ENCODE peak calls at places on chromosomes 5 and 9, in six cellular contexts. Z is endothelial cell, L is left ventricle myocardium inferior, K is heart left ventricle, O is HTR-8/SVneo, P is fibroblast of lung. N is an unnamed sample.

GRCh38 chr5:173515526-173515925 is 100.9 kb downstream of the BOD1 start:
- DNase-seq in O (no peak), L (no peak), K (no peak), Z (no peak), P (peak), N (no peak)

GRCh38 chr5:98933446-98934072 is 4.8 kb upstream of the CHD1 start:
- DNase-seq in O (no peak), Z (no peak), L (no peak), K (no peak), P (no peak), N (no peak)

GRCh38 chr9:592733-593132 is 248.8 kb upstream of the DMRT1 start:
- DNase-seq in L (no peak), Z (no peak), P (no peak), K (no peak), O (no peak), N (no peak)

GRCh38 chr5:149170292-149170691 is 29.0 kb downstream of the ABLIM3 start:
- DNase-seq in K (peak), Z (no peak), P (peak), L (no peak), O (no peak), N (no peak)

GRCh38 chr5:962801-963200 is 45.8 kb upstream of the NKD2 start:
- DNase-seq in L (no peak), Z (no peak), K (no peak), O (no peak), P (no peak), N (no peak)

GRCh38 chr5:74130141-74130897 is 504.3 kb downstream of the ARHGEF28 start:
- DNase-seq in K (no peak), Z (no peak), O (no peak), L (no peak), P (no peak), N (no peak)

GRCh38 chr5:34525761-34526160 is 130.4 kb upstream of the RAI14 start:
- DNase-seq in Z (no peak), P (no peak), L (no peak), O (no peak), K (peak), N (peak)

GRCh38 chr5:149697001-149697400 is 33.1 kb upstream of the PPARGC1B start:
- DNase-seq in L (no peak), K (no peak), P (peak), Z (no peak), O (no peak), N (no peak)

GRCh38 chr5:115850771-115851416 is 9.2 kb downstream of the AP3S1 start:
- DNase-seq in P (peak), K (no peak), L (no peak), O (no peak), Z (no peak), N (no peak)

GRCh38 chr9:83935276-83935890 is 14.2 kb upstream of the KIF27 start:
- DNase-seq in Z (no peak), K (no peak), L (no peak), P (peak), O (peak), N (no peak)

GRCh38 chr5:150637245-150638052 is 3.0 kb upstream of the SYNPO start:
- DNase-seq in P (peak), K (no peak), Z (no peak), L (no peak), O (peak), N (no peak)

GRCh38 chr5:129094924-129095797 is 612 bp downstream of the ISOC1 start:
- DNase-seq in K (peak), O (peak), L (peak), Z (peak), P (peak), N (peak)

GRCh38 chr5:146076028-146076427 is 29.3 kb downstream of the PLAC8L1 start:
- DNase-seq in Z (no peak), L (no peak), K (no peak), O (no peak), P (no peak), N (no peak)

GRCh38 chr5:102902647-102903046 is 147.5 kb downstream of the PAM start:
- DNase-seq in K (no peak), L (no peak), P (no peak), O (no peak), Z (no peak), N (no peak)

GRCh38 chr9:95750725-95751644 is 124.5 kb upstream of the ERCC6L2 start:
- DNase-seq in L (no peak), K (no peak), Z (no peak), O (no peak), P (no peak), N (no peak)

GRCh38 chr9:114501786-114502682 is 3.2 kb downstream of the WHRN start:
- DNase-seq in L (no peak), Z (no peak), K (no peak), P (peak), O (no peak), N (no peak)

GRCh38 chr5:76704131-76704663 is 11.7 kb upstream of the F2R start:
- DNase-seq in Z (no peak), K (no peak), O (no peak), L (no peak), P (no peak), N (no peak)

GRCh38 chr9:36665921-36666429 is 93.3 kb downstream of the MELK start:
- DNase-seq in P (no peak), L (no peak), Z (no peak), O (no peak), K (no peak), N (no peak)

N was measured in left cardiac atrium.